ENCODE peak calls at places on chromosomes 13 and 19, in eight cellular contexts. N is body of pancreas; Y is suprapubic skin; M is CD8-positive, alpha-beta memory T cell; O is PC-3; V is thoracic aorta; W is adrenal gland; Z is pancreas. G is an unnamed sample.

GRCh38 chr19:37964109-37964508 is 57.1 kb downstream of the SIPA1L3 start:
- DNase-seq in N (no peak), Y (peak; percentile 14), M (no peak), O (no peak), V (no peak), W (no peak), Z (no peak), G (no peak)

GRCh38 chr13:24270639-24271131 is 38.7 kb upstream of the C1QTNF9 start:
- DNase-seq in N (peak; percentile 82), Y (no peak), M (peak; percentile 77), O (no peak), V (no peak), W (peak; percentile 92), Z (peak; percentile 79), G (peak; percentile 42)

GRCh38 chr13:90868321-90868920 is 479.1 kb upstream of the MIR17HG start:
- DNase-seq in N (no peak), Y (no peak), M (no peak), O (peak; percentile 49), V (no peak), W (peak; percentile 27), Z (no peak), G (no peak)

GRCh38 chr13:35210234-35210633 is 266.3 kb downstream of the MAB21L1 start:
- DNase-seq in N (no peak), Y (no peak), M (no peak), O (peak; percentile 11), V (no peak), W (no peak), Z (no peak), G (no peak)

GRCh38 chr19:1672038-1672768 is 19.8 kb upstream of the TCF3 start:
- DNase-seq in N (no peak), Y (peak; percentile 64), M (peak; percentile 32), O (peak; percentile 47), V (no peak), W (no peak), Z (no peak), G (no peak)

GRCh38 chr19:16034958-16035560 is 41.2 kb upstream of the TPM4 start:
- DNase-seq in N (no peak), Y (no peak), M (no peak), O (no peak), V (no peak), W (peak; percentile 3), Z (no peak), G (no peak)

GRCh38 chr19:18503337-18503970 is 18.4 kb downstream of the ELL start:
- DNase-seq in N (no peak), Y (no peak), M (no peak), O (no peak), V (no peak), W (no peak), Z (no peak), G (no peak)

GRCh38 chr13:33191425-33192221 is 93.9 kb downstream of the STARD13 start:
- DNase-seq in N (no peak), Y (no peak), M (no peak), O (no peak), V (no peak), W (peak; percentile 71), Z (no peak), G (no peak)

GRCh38 chr13:94950303-94950702 is 238.0 kb upstream of the SOX21 start:
- DNase-seq in N (no peak), Y (no peak), M (no peak), O (no peak), V (no peak), W (no peak), Z (no peak), G (no peak)

GRCh38 chr19:13018037-13018914 is 23.0 kb downstream of the NFIX start:
- DNase-seq in N (no peak), Y (peak; percentile 80), M (no peak), O (peak; percentile 58), V (no peak), W (peak; percentile 78), Z (no peak), G (no peak)

GRCh38 chr19:55677572-55678028 is 2.6 kb downstream of the EPN1 start:
- DNase-seq in N (peak; percentile 64), Y (no peak), M (no peak), O (no peak), V (no peak), W (peak; percentile 61), Z (peak; percentile 67), G (no peak)

GRCh38 chr19:55681131-55682087 is 6.4 kb downstream of the EPN1 start:
- DNase-seq in N (no peak), Y (no peak), M (no peak), O (no peak), V (no peak), W (peak; percentile 75), Z (peak; percentile 21), G (no peak)

GRCh38 chr19:55679343-55680257 is 4.6 kb downstream of the EPN1 start:
- DNase-seq in N (no peak), Y (no peak), M (no peak), O (peak; percentile 92), V (no peak), W (no peak), Z (peak; percentile 73), G (no peak)

GRCh38 chr19:55678121-55678671 is 3.2 kb downstream of the EPN1 start:
- DNase-seq in N (peak; percentile 70), Y (no peak), M (peak; percentile 4), O (no peak), V (no peak), W (peak; percentile 56), Z (peak; percentile 56), G (no peak)

GRCh38 chr19:55680339-55681130 is 5.5 kb downstream of the EPN1 start:
- DNase-seq in N (no peak), Y (no peak), M (no peak), O (no peak), V (no peak), W (no peak), Z (peak; percentile 55), G (no peak)
- H3K36me3 ChIP-seq in N (no peaks in the 10 kb centered on the region), Y (peaks cover 67% of the 10 kb centered on the region), M (peaks cover 41% of the 10 kb centered on the region), O (peaks cover 45% of the 10 kb centered on the region), V (peaks cover 35% of the 10 kb centered on the region), W (no peaks in the 10 kb centered on the region), Z (no peaks in the 10 kb centered on the region), G (peaks cover 52% of the 10 kb centered on the region)

GRCh38 chr19:49681830-49682229 is 4.8 kb downstream of the PRMT1 start:
- DNase-seq in N (no peak), Y (no peak), M (no peak), O (no peak), V (no peak), W (no peak), Z (no peak), G (no peak)

GRCh38 chr19:49678970-49679831 is 2.1 kb downstream of the PRMT1 start:
- DNase-seq in N (no peak), Y (no peak), M (no peak), O (peak; percentile 32), V (no peak), W (no peak), Z (no peak), G (no peak)

GRCh38 chr19:49682274-49682673 is 5.2 kb downstream of the PRMT1 start:
- DNase-seq in N (peak; percentile 1), Y (no peak), M (no peak), O (no peak), V (no peak), W (peak; percentile 66), Z (no peak), G (no peak)

GRCh38 chr19:49679832-49680472 is 2.9 kb downstream of the PRMT1 start:
- DNase-seq in N (no peak), Y (no peak), M (no peak), O (no peak), V (no peak), W (no peak), Z (no peak), G (no peak)

DNA sequence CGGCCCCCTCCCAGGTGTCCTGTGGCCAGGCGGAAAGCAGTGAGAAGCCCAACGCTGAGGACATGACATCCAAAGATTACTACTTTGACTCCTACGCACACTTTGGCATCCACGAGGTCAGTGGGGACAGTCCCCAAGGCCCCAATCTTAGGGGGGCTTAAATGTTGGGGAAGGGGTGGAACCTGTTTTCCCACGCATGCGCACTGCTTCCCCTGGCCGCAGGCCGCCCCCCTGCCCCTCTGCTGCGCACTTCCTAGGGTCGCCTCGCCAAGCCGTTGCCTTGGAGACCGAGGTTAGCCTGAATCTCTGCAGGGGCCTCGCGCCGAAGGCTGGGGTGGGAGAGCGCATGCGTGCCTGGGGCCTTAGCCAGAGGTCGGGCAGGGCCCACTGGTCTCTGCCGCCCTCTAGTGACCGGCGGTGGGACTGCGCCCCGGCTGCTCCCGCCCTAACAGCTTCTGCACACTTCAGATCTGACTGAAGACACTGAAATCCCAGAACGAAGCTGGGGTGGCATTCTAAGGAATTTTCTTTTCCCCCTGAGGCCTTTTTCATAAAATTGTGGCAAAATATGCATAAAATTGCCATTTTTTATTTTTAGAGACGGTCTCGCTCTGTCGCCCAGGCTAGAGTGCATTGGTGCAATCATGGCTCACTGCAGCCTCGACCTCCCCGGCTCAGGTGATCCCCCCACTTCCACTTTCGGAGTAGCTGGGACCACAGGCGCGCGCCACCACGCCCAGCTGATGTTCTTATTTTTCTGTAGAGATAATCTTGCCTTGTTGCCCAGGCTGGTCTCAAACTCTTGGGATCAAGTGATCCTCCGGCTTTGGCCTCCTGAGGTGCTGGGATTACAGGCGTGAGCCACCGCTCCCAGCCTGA is 3.6 kb downstream of the PRMT1 start:
- DNase-seq in N (peak; percentile 89), Y (peak; percentile 94), M (peak; percentile 86), O (peak; percentile 93), V (no peak), W (peak; percentile 89), Z (peak; percentile 96), G (peak; percentile 88)
- H3K4me1 ChIP-seq in N (peaks cover 43% of the 10 kb centered on the region), Y (peaks cover 41% of the 10 kb centered on the region), M (peaks cover 32% of the 10 kb centered on the region), O (peaks cover 20% of the 10 kb centered on the region), V (peaks cover 40% of the 10 kb centered on the region), W (peaks cover 31% of the 10 kb centered on the region), Z (peaks cover 21% of the 10 kb centered on the region), G (peaks cover 28% of the 10 kb centered on the region)

DNA sequence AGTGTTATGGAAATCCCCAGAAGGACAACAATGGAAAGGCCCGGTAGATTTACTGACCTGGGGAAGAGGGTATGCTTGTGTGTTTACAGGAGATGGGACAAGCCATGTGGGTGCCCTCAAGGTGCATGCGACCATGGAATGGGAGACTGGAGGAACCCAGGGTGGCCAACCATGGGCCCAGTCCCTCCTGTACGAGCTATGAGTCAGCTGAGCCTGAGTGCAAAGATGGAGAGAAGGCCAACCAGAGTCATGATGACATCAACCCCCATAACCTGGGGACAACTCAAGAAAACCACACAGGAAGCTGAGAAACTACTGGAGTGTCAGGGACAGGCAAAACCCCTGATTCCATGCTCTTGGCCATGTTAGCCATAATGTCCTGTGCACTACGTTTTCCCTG is 7.8 kb downstream of the ZNF350 start:
- DNase-seq in N (no peak), Y (no peak), M (no peak), O (no peak), V (no peak), W (no peak), Z (no peak), G (no peak)
- H3K9me3 ChIP-seq in N (no peaks in the 10 kb centered on the region), Y (peaks cover 65% of the 10 kb centered on the region), M (peaks cover 74% of the 10 kb centered on the region), O (peaks cover 81% of the 10 kb centered on the region), V (peaks cover 89% of the 10 kb centered on the region), W (peaks cover 47% of the 10 kb centered on the region), Z (no peaks in the 10 kb centered on the region), G (peaks cover 65% of the 10 kb centered on the region)

DNA sequence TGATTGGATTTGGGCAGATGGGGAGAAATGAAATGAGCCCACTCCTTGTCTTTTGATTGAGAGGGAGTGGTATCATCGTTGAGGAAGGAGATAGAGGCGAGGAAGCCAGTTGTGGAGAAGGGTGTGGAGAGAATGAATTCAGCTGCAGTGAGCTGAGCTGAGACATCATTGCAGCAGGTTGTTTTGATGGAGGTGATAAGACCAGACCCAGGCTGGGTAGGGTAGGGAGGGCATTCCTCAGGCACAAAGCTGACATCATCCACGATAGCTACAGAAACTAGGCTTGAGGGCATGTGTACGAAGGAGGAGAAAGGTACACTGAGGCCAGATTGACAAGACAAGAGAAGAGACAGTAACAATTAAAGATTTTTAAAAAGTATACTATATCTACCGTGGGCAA is 1500.9 kb upstream of the SLC10A2 start:
- DNase-seq in N (no peak), Y (no peak), M (no peak), O (no peak), V (no peak), W (no peak), Z (no peak), G (no peak)
- H3K36me3 ChIP-seq in N (no peaks in the 10 kb centered on the region), Y (no peaks in the 10 kb centered on the region), M (no peaks in the 10 kb centered on the region), O (no peaks in the 10 kb centered on the region), V (no peaks in the 10 kb centered on the region), W (no peaks in the 10 kb centered on the region), Z (no peaks in the 10 kb centered on the region), G (no peaks in the 10 kb centered on the region)

G was measured in effector memory CD4-positive, alpha-beta T cell.